ENCODE peak calls at places on chromosomes 1 and 21, in seven cellular contexts. One of them, this sample, is unnamed. For H3K27me3, the result is how much of the 10 kb centered on the place peaks cover.

GRCh38 chr21:20617130-20617529 is 381.1 kb upstream of the NCAM2 start:
- DNase-seq in tibial nerve: no peak
- DNase-seq in ovary: no peak
- DNase-seq in SK-N-SH: no peak
- DNase-seq in GM12878: no peak
- DNase-seq in K562: no peak
- DNase-seq in stomach: peak
- DNase-seq in this sample: no peak

GRCh38 chr1:61083014-61083798 is 845 bp downstream of the NFIA start:
- DNase-seq in tibial nerve: no peak
- DNase-seq in ovary: peak
- DNase-seq in SK-N-SH: peak
- DNase-seq in GM12878: no peak
- DNase-seq in K562: peak
- DNase-seq in stomach: peak
- DNase-seq in this sample: peak

GRCh38 chr1:172286629-172287076 is 133.8 kb upstream of the C1orf105 start:
- DNase-seq in tibial nerve: peak
- DNase-seq in ovary: peak
- DNase-seq in SK-N-SH: no peak
- DNase-seq in GM12878: no peak
- DNase-seq in K562: no peak
- DNase-seq in stomach: no peak
- DNase-seq in this sample: no peak

GRCh38 chr21:27206368-27206982 is 239.6 kb upstream of the ADAMTS5 start:
- DNase-seq in tibial nerve: no peak
- DNase-seq in ovary: no peak
- DNase-seq in SK-N-SH: no peak
- DNase-seq in GM12878: no peak
- DNase-seq in K562: no peak
- DNase-seq in stomach: no peak
- DNase-seq in this sample: no peak

GRCh38 chr1:22875240-22875639 is 97.4 kb downstream of the LACTBL1 start:
- DNase-seq in tibial nerve: no peak
- DNase-seq in ovary: no peak
- DNase-seq in SK-N-SH: no peak
- DNase-seq in GM12878: no peak
- DNase-seq in K562: no peak
- DNase-seq in stomach: no peak
- DNase-seq in this sample: no peak

GRCh38 chr1:242556276-242556675 is 31.8 kb upstream of the PLD5 start:
- DNase-seq in tibial nerve: no peak
- DNase-seq in ovary: no peak
- DNase-seq in SK-N-SH: no peak
- DNase-seq in GM12878: no peak
- DNase-seq in K562: no peak
- DNase-seq in stomach: no peak
- DNase-seq in this sample: no peak

GRCh38 chr21:41071410-41071809 is 96.5 kb upstream of the BACE2 start:
- DNase-seq in tibial nerve: no peak
- DNase-seq in ovary: no peak
- DNase-seq in SK-N-SH: peak
- DNase-seq in GM12878: no peak
- DNase-seq in K562: peak
- DNase-seq in stomach: no peak
- DNase-seq in this sample: no peak

GRCh38 chr1:51516639-51517158 is 2.4 kb downstream of the EPS15 start:
- DNase-seq in tibial nerve: no peak
- DNase-seq in ovary: no peak
- DNase-seq in SK-N-SH: no peak
- DNase-seq in GM12878: no peak
- DNase-seq in K562: peak
- DNase-seq in stomach: no peak
- DNase-seq in this sample: no peak

GRCh38 chr1:113325039-113325438 is 65.3 kb upstream of the MAGI3 start:
- DNase-seq in tibial nerve: no peak
- DNase-seq in ovary: no peak
- DNase-seq in SK-N-SH: no peak
- DNase-seq in GM12878: no peak
- DNase-seq in K562: peak
- DNase-seq in stomach: peak
- DNase-seq in this sample: no peak

GRCh38 chr1:47627016-47627415 is 189.2 kb downstream of the FOXD2 start:
- DNase-seq in tibial nerve: no peak
- DNase-seq in ovary: no peak
- DNase-seq in SK-N-SH: no peak
- DNase-seq in GM12878: no peak
- DNase-seq in K562: no peak
- DNase-seq in stomach: peak
- DNase-seq in this sample: no peak

GRCh38 chr1:20732071-20732587 is 374 bp downstream of the SH2D5 start:
- DNase-seq in tibial nerve: no peak
- DNase-seq in ovary: peak
- DNase-seq in SK-N-SH: peak
- DNase-seq in GM12878: no peak
- DNase-seq in K562: no peak
- DNase-seq in stomach: peak
- DNase-seq in this sample: peak

GRCh38 chr1:19918057-19918456 is 5.4 kb downstream of the PLA2G2E start:
- DNase-seq in tibial nerve: peak
- DNase-seq in ovary: peak
- DNase-seq in SK-N-SH: peak
- DNase-seq in GM12878: peak
- DNase-seq in K562: peak
- DNase-seq in stomach: peak
- DNase-seq in this sample: peak

GRCh38 chr1:212585210-212585609 is 23.4 kb upstream of the ATF3 start:
- DNase-seq in tibial nerve: no peak
- DNase-seq in ovary: no peak
- DNase-seq in SK-N-SH: no peak
- DNase-seq in GM12878: no peak
- DNase-seq in K562: no peak
- DNase-seq in stomach: no peak
- DNase-seq in this sample: no peak

GRCh38 chr1:153852170-153852569 is 70.6 kb downstream of the GATAD2B start:
- DNase-seq in tibial nerve: no peak
- DNase-seq in ovary: no peak
- DNase-seq in SK-N-SH: no peak
- DNase-seq in GM12878: no peak
- DNase-seq in K562: no peak
- DNase-seq in stomach: no peak
- DNase-seq in this sample: no peak

GRCh38 chr21:43719748-43720538 is 1.0 kb downstream of the PDXK start:
- DNase-seq in tibial nerve: no peak
- DNase-seq in ovary: peak
- DNase-seq in SK-N-SH: no peak
- DNase-seq in GM12878: no peak
- DNase-seq in K562: peak
- DNase-seq in stomach: peak
- DNase-seq in this sample: no peak

GRCh38 chr1:157691285-157691920 is 9.2 kb downstream of the FCRL3 start:
- DNase-seq in tibial nerve: no peak
- DNase-seq in ovary: no peak
- DNase-seq in SK-N-SH: peak
- DNase-seq in GM12878: no peak
- DNase-seq in K562: peak
- DNase-seq in stomach: no peak
- DNase-seq in this sample: no peak

GRCh38 chr1:9326596-9326995 is 33.9 kb downstream of the SPSB1 start:
- DNase-seq in tibial nerve: no peak
- DNase-seq in ovary: peak
- DNase-seq in SK-N-SH: no peak
- DNase-seq in GM12878: no peak
- DNase-seq in K562: no peak
- DNase-seq in stomach: no peak
- DNase-seq in this sample: peak

GRCh38 chr1:19309123-19309813 is 2.7 kb downstream of the AKR7A2 start:
- DNase-seq in tibial nerve: no peak
- DNase-seq in ovary: no peak
- DNase-seq in SK-N-SH: no peak
- DNase-seq in GM12878: no peak
- DNase-seq in K562: no peak
- DNase-seq in stomach: no peak
- DNase-seq in this sample: no peak

GRCh38 chr1:212950243-212951057 is at the start of gene VASH2:
- DNase-seq in tibial nerve: peak
- DNase-seq in ovary: peak
- DNase-seq in SK-N-SH: peak
- DNase-seq in GM12878: peak
- DNase-seq in K562: peak
- DNase-seq in stomach: peak
- DNase-seq in this sample: peak

GRCh38 chr1:41689596-41689995 is 205.1 kb upstream of the EDN2 start:
- DNase-seq in tibial nerve: no peak
- DNase-seq in ovary: no peak
- DNase-seq in SK-N-SH: no peak
- DNase-seq in GM12878: no peak
- DNase-seq in K562: no peak
- DNase-seq in stomach: no peak
- DNase-seq in this sample: no peak

GRCh38 chr1:49163041-49163440 is 386.4 kb upstream of the BEND5 start:
- DNase-seq in tibial nerve: no peak
- DNase-seq in ovary: no peak
- DNase-seq in SK-N-SH: no peak
- DNase-seq in GM12878: no peak
- DNase-seq in K562: no peak
- DNase-seq in stomach: no peak
- DNase-seq in this sample: no peak

GRCh38 chr1:15786581-15786980 is 20.9 kb downstream of the UQCRHL start:
- DNase-seq in tibial nerve: peak
- DNase-seq in ovary: no peak
- DNase-seq in SK-N-SH: no peak
- DNase-seq in GM12878: no peak
- DNase-seq in K562: no peak
- DNase-seq in stomach: no peak
- DNase-seq in this sample: no peak

GRCh38 chr1:214920337-214920736 is 162.2 kb upstream of the KCNK2 start:
- DNase-seq in tibial nerve: no peak
- DNase-seq in ovary: no peak
- DNase-seq in SK-N-SH: no peak
- DNase-seq in GM12878: no peak
- DNase-seq in K562: no peak
- DNase-seq in stomach: no peak
- DNase-seq in this sample: no peak

GRCh38 chr1:202662081-202662480 is 48.2 kb downstream of the SYT2 start:
- DNase-seq in tibial nerve: no peak
- DNase-seq in ovary: no peak
- DNase-seq in SK-N-SH: peak
- DNase-seq in GM12878: no peak
- DNase-seq in K562: no peak
- DNase-seq in stomach: no peak
- DNase-seq in this sample: no peak

GRCh38 chr1:179820216-179820970 is 57.2 kb downstream of the TOR1AIP2 start:
- DNase-seq in tibial nerve: no peak
- DNase-seq in ovary: no peak
- DNase-seq in SK-N-SH: no peak
- DNase-seq in GM12878: no peak
- DNase-seq in K562: no peak
- DNase-seq in stomach: no peak
- DNase-seq in this sample: no peak

GRCh38 chr1:215891673-215892072 is 324.6 kb downstream of the KCTD3 start:
- DNase-seq in tibial nerve: no peak
- DNase-seq in ovary: no peak
- DNase-seq in SK-N-SH: no peak
- DNase-seq in GM12878: no peak
- DNase-seq in K562: no peak
- DNase-seq in stomach: no peak
- DNase-seq in this sample: no peak

GRCh38 chr1:17591814-17592430 is 52.4 kb downstream of the ARHGEF10L start:
- DNase-seq in tibial nerve: no peak
- DNase-seq in ovary: no peak
- DNase-seq in SK-N-SH: no peak
- DNase-seq in GM12878: no peak
- DNase-seq in K562: no peak
- DNase-seq in stomach: no peak
- DNase-seq in this sample: no peak
- TF ChIP-seq EP300 in tibial nerve: no peak
- TF ChIP-seq EP300 in ovary: no peak
- TF ChIP-seq EP300 in SK-N-SH: no peak
- TF ChIP-seq EP300 in GM12878: no peak
- TF ChIP-seq EP300 in K562: no peak
- TF ChIP-seq EP300 in stomach: no peak
- TF ChIP-seq EP300 in this sample: no peak

GRCh38 chr1:201008666-201009360 is 14.7 kb downstream of the KIF21B start:
- DNase-seq in tibial nerve: no peak
- DNase-seq in ovary: no peak
- DNase-seq in SK-N-SH: no peak
- DNase-seq in GM12878: no peak
- DNase-seq in K562: no peak
- DNase-seq in stomach: no peak
- DNase-seq in this sample: no peak
- H3K27me3 ChIP-seq in tibial nerve: under half
- H3K27me3 ChIP-seq in ovary: under half
- H3K27me3 ChIP-seq in SK-N-SH: under half
- H3K27me3 ChIP-seq in GM12878: under half
- H3K27me3 ChIP-seq in K562: under half
- H3K27me3 ChIP-seq in stomach: under half
- H3K27me3 ChIP-seq in this sample: under half

GRCh38 chr1:229066591-229066990 is 204.3 kb upstream of the RAB4A start:
- DNase-seq in tibial nerve: no peak
- DNase-seq in ovary: no peak
- DNase-seq in SK-N-SH: no peak
- DNase-seq in GM12878: no peak
- DNase-seq in K562: no peak
- DNase-seq in stomach: no peak
- DNase-seq in this sample: no peak

GRCh38 chr1:229062135-229062534 is 208.8 kb upstream of the RAB4A start:
- DNase-seq in tibial nerve: no peak
- DNase-seq in ovary: no peak
- DNase-seq in SK-N-SH: no peak
- DNase-seq in GM12878: no peak
- DNase-seq in K562: no peak
- DNase-seq in stomach: no peak
- DNase-seq in this sample: no peak

GRCh38 chr1:229063154-229063553 is 207.8 kb upstream of the RAB4A start:
- DNase-seq in tibial nerve: no peak
- DNase-seq in ovary: no peak
- DNase-seq in SK-N-SH: no peak
- DNase-seq in GM12878: no peak
- DNase-seq in K562: no peak
- DNase-seq in stomach: no peak
- DNase-seq in this sample: no peak

GRCh38 chr1:229065613-229066012 is 205.3 kb upstream of the RAB4A start:
- DNase-seq in tibial nerve: no peak
- DNase-seq in ovary: no peak
- DNase-seq in SK-N-SH: no peak
- DNase-seq in GM12878: no peak
- DNase-seq in K562: no peak
- DNase-seq in stomach: no peak
- DNase-seq in this sample: no peak

GRCh38 chr1:229064320-229064908 is 206.5 kb upstream of the RAB4A start:
- DNase-seq in tibial nerve: no peak
- DNase-seq in ovary: no peak
- DNase-seq in SK-N-SH: no peak
- DNase-seq in GM12878: no peak
- DNase-seq in K562: no peak
- DNase-seq in stomach: no peak
- DNase-seq in this sample: no peak
- TF ChIP-seq EP300 in tibial nerve: no peak
- TF ChIP-seq EP300 in ovary: no peak
- TF ChIP-seq EP300 in SK-N-SH: no peak
- TF ChIP-seq EP300 in GM12878: no peak
- TF ChIP-seq EP300 in K562: no peak
- TF ChIP-seq EP300 in stomach: no peak
- TF ChIP-seq EP300 in this sample: no peak

GRCh38 chr1:14597343-14598006 is 1.0 kb upstream of the KAZN start:
- DNase-seq in tibial nerve: no peak
- DNase-seq in ovary: no peak
- DNase-seq in SK-N-SH: no peak
- DNase-seq in GM12878: no peak
- DNase-seq in K562: no peak
- DNase-seq in stomach: no peak
- DNase-seq in this sample: no peak
- H3K27me3 ChIP-seq in tibial nerve: under half
- H3K27me3 ChIP-seq in ovary: under half
- H3K27me3 ChIP-seq in SK-N-SH: under half
- H3K27me3 ChIP-seq in GM12878: under half
- H3K27me3 ChIP-seq in K562: under half
- H3K27me3 ChIP-seq in stomach: under half
- H3K27me3 ChIP-seq in this sample: under half

This sample was measured in transverse colon.